ENCODE peak calls at places on chromosomes 11 and 22, in eight cellular contexts. E is gastrocnemius medialis; G is esophagus squamous epithelium; W is pancreas; R is mesendoderm; X is IMR-90; N is GM23338; C is CD8-positive, alpha-beta T cell. Q is an unnamed sample.

GRCh38 chr22:38751422-38752346 is 4.1 kb downstream of the SUN2 start:
- DNase-seq in E (peak), G (peak), W (peak), R (no peak), X (no peak), N (no peak), C (peak), Q (peak)

GRCh38 chr11:34721646-34722045 is 100.8 kb downstream of the EHF start:
- DNase-seq in E (no peak), G (no peak), W (no peak), R (no peak), X (peak), N (no peak), C (no peak), Q (no peak)

GRCh38 chr22:48843640-48844039 is 984.0 kb downstream of the BRD1 start:
- DNase-seq in E (no peak), G (no peak), W (no peak), R (peak), X (no peak), N (no peak), C (no peak), Q (no peak)

GRCh38 chr11:69442012-69442806 is 39.3 kb upstream of the LINC01488 start:
- DNase-seq in E (no peak), G (no peak), W (no peak), R (peak), X (no peak), N (no peak), C (no peak), Q (no peak)

GRCh38 chr22:24285245-24285644 is 14.6 kb downstream of the SPECC1L start:
- DNase-seq in E (no peak), G (no peak), W (no peak), R (no peak), X (peak), N (no peak), C (no peak), Q (no peak)

GRCh38 chr11:47305734-47306483 is 36.0 kb downstream of the MADD start:
- DNase-seq in E (peak), G (no peak), W (no peak), R (no peak), X (no peak), N (no peak), C (no peak), Q (peak)

GRCh38 chr22:19955241-19956128 is 13.9 kb upstream of the TXNRD2 start:
- DNase-seq in E (no peak), G (no peak), W (no peak), R (no peak), X (no peak), N (no peak), C (no peak), Q (peak)

GRCh38 chr11:103484545-103484944 is 375.3 kb downstream of the DYNC2H1 start:
- DNase-seq in E (no peak), G (no peak), W (no peak), R (no peak), X (no peak), N (peak), C (no peak), Q (no peak)

GRCh38 chr11:48164836-48165235 is 51.8 kb upstream of the OR4B1 start:
- DNase-seq in E (no peak), G (no peak), W (no peak), R (no peak), X (no peak), N (no peak), C (no peak), Q (no peak)

GRCh38 chr11:61967924-61968757 is 707 bp upstream of the FTH1 start:
- DNase-seq in E (no peak), G (no peak), W (peak), R (peak), X (no peak), N (peak), C (peak), Q (peak)

GRCh38 chr11:89205378-89205777 is 27.7 kb downstream of the TYR start:
- DNase-seq in E (no peak), G (no peak), W (no peak), R (peak), X (no peak), N (no peak), C (no peak), Q (no peak)

GRCh38 chr11:17581732-17582053 is 34.6 kb downstream of the OTOG start:
- DNase-seq in E (no peak), G (no peak), W (no peak), R (no peak), X (no peak), N (no peak), C (no peak), Q (no peak)

GRCh38 chr11:44456544-44457270 is 108.8 kb upstream of the CD82 start:
- DNase-seq in E (no peak), G (no peak), W (no peak), R (peak), X (no peak), N (peak), C (no peak), Q (peak)

GRCh38 chr11:6395470-6396060 is 5.3 kb downstream of the SMPD1 start:
- DNase-seq in E (no peak), G (no peak), W (no peak), R (no peak), X (no peak), N (no peak), C (no peak), Q (no peak)

GRCh38 chr11:123371506-123372297 is 58.4 kb upstream of the GRAMD1B start:
- DNase-seq in E (no peak), G (no peak), W (no peak), R (no peak), X (no peak), N (no peak), C (no peak), Q (no peak)

GRCh38 chr11:9001736-9002135 is 2.1 kb downstream of the NRIP3 start:
- DNase-seq in E (no peak), G (no peak), W (no peak), R (peak), X (peak), N (no peak), C (peak), Q (no peak)

GRCh38 chr11:92839450-92839849 is 130.0 kb upstream of the MTNR1B start:
- DNase-seq in E (no peak), G (no peak), W (no peak), R (no peak), X (no peak), N (no peak), C (no peak), Q (no peak)

GRCh38 chr11:45647786-45648185 is 17.6 kb downstream of the CHST1 start:
- DNase-seq in E (no peak), G (no peak), W (no peak), R (peak), X (no peak), N (no peak), C (no peak), Q (no peak)

GRCh38 chr11:22920939-22921565 is 60.8 kb upstream of the CCDC179 start:
- DNase-seq in E (no peak), G (no peak), W (no peak), R (peak), X (peak), N (peak), C (no peak), Q (no peak)

GRCh38 chr11:44638032-44638431 is 72.6 kb downstream of the CD82 start:
- DNase-seq in E (no peak), G (no peak), W (no peak), R (no peak), X (no peak), N (no peak), C (no peak), Q (no peak)

GRCh38 chr11:109939176-109939810 is 153.9 kb upstream of the ZC3H12C start:
- DNase-seq in E (no peak), G (no peak), W (no peak), R (peak), X (peak), N (peak), C (no peak), Q (no peak)

GRCh38 chr11:58059011-58059358 is 28.2 kb downstream of the OR6Q1 start:
- DNase-seq in E (no peak), G (no peak), W (no peak), R (peak), X (peak), N (peak), C (no peak), Q (no peak)

GRCh38 chr11:69559181-69559580 is 77.7 kb downstream of the LINC01488 start:
- DNase-seq in E (no peak), G (no peak), W (no peak), R (peak), X (no peak), N (no peak), C (no peak), Q (no peak)

GRCh38 chr11:124194696-124195418 is 11.7 kb downstream of the OR10D3 start:
- DNase-seq in E (no peak), G (no peak), W (no peak), R (peak), X (peak), N (peak), C (no peak), Q (no peak)

GRCh38 chr11:134028368-134028920 is 40.4 kb upstream of the JAM3 start:
- DNase-seq in E (no peak), G (no peak), W (no peak), R (no peak), X (no peak), N (no peak), C (no peak), Q (peak)

GRCh38 chr22:32995335-32995734 is 62.8 kb downstream of the SYN3 start:
- DNase-seq in E (no peak), G (no peak), W (no peak), R (no peak), X (no peak), N (no peak), C (no peak), Q (no peak)

GRCh38 chr11:46330887-46331652 is 16.2 kb upstream of the DGKZ start:
- DNase-seq in E (no peak), G (no peak), W (no peak), R (no peak), X (no peak), N (no peak), C (peak), Q (no peak)

GRCh38 chr11:124793466-124794278 is 6.5 kb downstream of the MSANTD2 start:
- DNase-seq in E (no peak), G (no peak), W (no peak), R (peak), X (peak), N (peak), C (no peak), Q (no peak)

GRCh38 chr22:21802056-21802455 is 65.4 kb downstream of the MAPK1 start:
- DNase-seq in E (no peak), G (no peak), W (no peak), R (no peak), X (peak), N (no peak), C (no peak), Q (no peak)

GRCh38 chr11:14345668-14346067 is 13.3 kb downstream of the RRAS2 start:
- DNase-seq in E (no peak), G (no peak), W (no peak), R (no peak), X (peak), N (no peak), C (no peak), Q (no peak)

GRCh38 chr22:42313804-42314581 is 43.5 kb upstream of the TCF20 start:
- DNase-seq in E (peak), G (no peak), W (peak), R (peak), X (peak), N (peak), C (peak), Q (peak)

GRCh38 chr11:60905551-60906113 is 753 bp downstream of the PRPF19 start:
- DNase-seq in E (no peak), G (no peak), W (no peak), R (peak), X (peak), N (peak), C (peak), Q (no peak)

GRCh38 chr11:12653729-12654128 is 20.5 kb upstream of the TEAD1 start:
- DNase-seq in E (no peak), G (no peak), W (no peak), R (peak), X (no peak), N (peak), C (no peak), Q (no peak)

GRCh38 chr11:76962583-76963416 is 71.4 kb upstream of the B3GNT6 start:
- DNase-seq in E (no peak), G (no peak), W (no peak), R (no peak), X (no peak), N (no peak), C (no peak), Q (no peak)

GRCh38 chr22:46521994-46522393 is 15.4 kb downstream of the CELSR1 start:
- DNase-seq in E (no peak), G (no peak), W (no peak), R (no peak), X (no peak), N (no peak), C (no peak), Q (no peak)

GRCh38 chr11:118295834-118296454 is 8.6 kb upstream of the CD3E start:
- DNase-seq in E (no peak), G (no peak), W (no peak), R (peak), X (peak), N (peak), C (peak), Q (no peak)

GRCh38 chr11:35981581-35981980 is 37.7 kb downstream of the LDLRAD3 start:
- DNase-seq in E (no peak), G (no peak), W (no peak), R (no peak), X (no peak), N (no peak), C (no peak), Q (no peak)

GRCh38 chr22:37018086-37018814 is 997 bp downstream of the TST start:
- DNase-seq in E (peak), G (no peak), W (peak), R (no peak), X (no peak), N (peak), C (no peak), Q (no peak)
- H3K27ac ChIP-seq in E (peak), G (peak), W (peak), R (no peak), X (peak), N (peak), C (no peak), Q (peak)

GRCh38 chr11:126403039-126403438 is 47.6 kb downstream of the ST3GAL4 start:
- DNase-seq in E (no peak), G (no peak), W (no peak), R (peak), X (no peak), N (peak), C (no peak), Q (no peak)
- H3K27ac ChIP-seq in E (no peak), G (peak), W (no peak), R (no peak), X (no peak), N (peak), C (no peak), Q (no peak)

DNA sequence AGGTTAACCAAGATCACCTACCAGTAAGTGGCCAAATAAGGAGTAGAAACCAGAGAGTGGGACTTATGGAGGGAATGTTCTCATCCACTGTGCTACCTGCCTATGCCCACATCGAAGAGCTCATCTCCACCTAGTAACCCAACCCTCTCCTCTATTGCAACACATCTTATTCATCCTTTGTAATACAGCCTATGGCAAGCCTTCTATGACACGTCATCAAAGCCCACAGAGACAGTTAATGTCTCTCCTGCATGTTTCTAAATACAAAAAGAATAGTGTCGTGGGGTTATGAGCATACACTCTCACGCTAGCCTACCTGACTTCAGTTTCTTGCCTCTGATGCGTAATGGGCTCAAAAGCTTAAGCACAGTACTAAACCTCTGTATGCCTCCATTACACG is 1158.1 kb upstream of the TENM4 start:
- DNase-seq in E (no peak), G (no peak), W (no peak), R (no peak), X (no peak), N (no peak), C (no peak), Q (no peak)
- H3K27ac ChIP-seq in E (no peak), G (no peak), W (no peak), R (no peak), X (no peak), N (no peak), C (no peak), Q (no peak)

GRCh38 chr11:131595812-131596211 is 225.4 kb downstream of the NTM start:
- DNase-seq in E (no peak), G (no peak), W (no peak), R (no peak), X (no peak), N (no peak), C (no peak), Q (no peak)
- H3K27ac ChIP-seq in E (no peak), G (no peak), W (no peak), R (no peak), X (no peak), N (no peak), C (no peak), Q (no peak)

GRCh38 chr11:2807801-2808241 is 77.8 kb downstream of the CDKN1C start:
- DNase-seq in E (peak), G (no peak), W (peak), R (no peak), X (no peak), N (no peak), C (no peak), Q (peak)
- H3K27ac ChIP-seq in E (peak), G (peak), W (peak), R (no peak), X (no peak), N (no peak), C (no peak), Q (peak)

Q was measured in heart left ventricle.